ENCODE peak calls at places on chromosomes 7 and 10, in ten cellular contexts. N is GM23248; E is stromal cell of bone marrow; B is endothelial cell; G is ureter; Q is stimulated activated CD8-positive, alpha-beta memory T cell treated with anti-CD3 and anti-CD28 coated beads, Interleukin-4, amount 100 ng/mL, for 1 hour; O is head of caudate nucleus; V is epithelial cell of proximal tubule; I is HFFc6; Y is NCI-H460. S is an unnamed sample.

GRCh38 chr7:75989084-75989725 is 5.2 kb downstream of the TMEM120A start:
- DNase-seq in N (no peak), E (no peak), B (no peak), G (no peak), Q (no peak), O (peak), V (no peak), I (no peak), Y (no peak), S (no peak)

GRCh38 chr10:22315455-22316285 is 518 bp upstream of the COMMD3 start:
- DNase-seq in N (peak), E (no peak), B (no peak), G (no peak), Q (no peak), O (no peak), V (no peak), I (no peak), Y (no peak), S (peak)

GRCh38 chr7:159006610-159007130 is 138.0 kb downstream of the VIPR2 start:
- DNase-seq in N (no peak), E (no peak), B (no peak), G (no peak), Q (no peak), O (no peak), V (no peak), I (no peak), Y (no peak), S (no peak)

GRCh38 chr7:47153076-47153475 is 428.8 kb downstream of the TNS3 start:
- DNase-seq in N (peak), E (peak), B (no peak), G (no peak), Q (no peak), O (peak), V (peak), I (peak), Y (peak), S (peak)

GRCh38 chr7:102061981-102062390 is 224.7 kb upstream of the SH2B2 start:
- DNase-seq in N (no peak), E (no peak), B (no peak), G (no peak), Q (no peak), O (no peak), V (peak), I (no peak), Y (no peak), S (no peak)

GRCh38 chr10:66836057-66836456 is 89.8 kb upstream of the LRRTM3 start:
- DNase-seq in N (peak), E (peak), B (no peak), G (no peak), Q (no peak), O (no peak), V (peak), I (peak), Y (no peak), S (no peak)

GRCh38 chr10:132371641-132372081 is 25.3 kb upstream of the PWWP2B start:
- DNase-seq in N (peak), E (no peak), B (no peak), G (no peak), Q (no peak), O (no peak), V (no peak), I (no peak), Y (no peak), S (no peak)

GRCh38 chr10:31864834-31865518 is 63.7 kb downstream of the ARHGAP12 start:
- DNase-seq in N (peak), E (peak), B (no peak), G (no peak), Q (no peak), O (no peak), V (no peak), I (peak), Y (peak), S (peak)

GRCh38 chr10:131997366-131998049 is 15.8 kb upstream of the BNIP3 start:
- DNase-seq in N (peak), E (no peak), B (peak), G (peak), Q (no peak), O (no peak), V (no peak), I (peak), Y (peak), S (peak)

GRCh38 chr7:155579565-155579964 is 33.2 kb upstream of the CNPY1 start:
- DNase-seq in N (no peak), E (no peak), B (no peak), G (no peak), Q (no peak), O (no peak), V (no peak), I (no peak), Y (no peak), S (no peak)

GRCh38 chr7:19061331-19061730 is 56.1 kb downstream of the TWIST1 start:
- DNase-seq in N (peak), E (no peak), B (no peak), G (no peak), Q (no peak), O (no peak), V (no peak), I (no peak), Y (no peak), S (no peak)

GRCh38 chr10:11225935-11226334 is 208.3 kb downstream of the CELF2 start:
- DNase-seq in N (no peak), E (no peak), B (no peak), G (no peak), Q (no peak), O (no peak), V (no peak), I (no peak), Y (no peak), S (peak)

GRCh38 chr10:43816351-43817321 is 168.0 kb upstream of the ZNF32 start:
- DNase-seq in N (peak), E (peak), B (no peak), G (no peak), Q (peak), O (no peak), V (no peak), I (peak), Y (no peak), S (peak)

GRCh38 chr10:74753295-74754211 is 72.8 kb upstream of the KAT6B start:
- DNase-seq in N (peak), E (no peak), B (no peak), G (peak), Q (no peak), O (no peak), V (no peak), I (peak), Y (no peak), S (no peak)

GRCh38 chr10:60901561-60902235 is 42.3 kb downstream of the RHOBTB1 start:
- DNase-seq in N (no peak), E (no peak), B (no peak), G (no peak), Q (no peak), O (peak), V (no peak), I (no peak), Y (no peak), S (no peak)

GRCh38 chr10:15027741-15028140 is 16.0 kb upstream of the OLAH start:
- DNase-seq in N (no peak), E (no peak), B (no peak), G (no peak), Q (no peak), O (no peak), V (no peak), I (no peak), Y (no peak), S (peak)

GRCh38 chr7:55778631-55779030 is 83.9 kb downstream of the SEPTIN14 start:
- DNase-seq in N (no peak), E (no peak), B (no peak), G (no peak), Q (no peak), O (no peak), V (no peak), I (no peak), Y (no peak), S (no peak)

GRCh38 chr7:151851160-151851751 is 25.7 kb downstream of the PRKAG2 start:
- DNase-seq in N (peak), E (peak), B (no peak), G (peak), Q (no peak), O (no peak), V (no peak), I (no peak), Y (no peak), S (no peak)

GRCh38 chr7:6232130-6232529 is 40.3 kb downstream of the CYTH3 start:
- DNase-seq in N (no peak), E (no peak), B (no peak), G (no peak), Q (no peak), O (no peak), V (no peak), I (no peak), Y (no peak), S (no peak)

GRCh38 chr10:36172574-36172973 is 530.5 kb upstream of the FZD8 start:
- DNase-seq in N (peak), E (no peak), B (no peak), G (no peak), Q (no peak), O (no peak), V (no peak), I (no peak), Y (no peak), S (no peak)

GRCh38 chr10:123241391-123242141 is 87.4 kb downstream of the BUB3 start:
- DNase-seq in N (no peak), E (no peak), B (no peak), G (no peak), Q (no peak), O (no peak), V (no peak), I (no peak), Y (no peak), S (peak)

GRCh38 chr7:111744501-111745155 is 182.3 kb upstream of the IMMP2L start:
- DNase-seq in N (peak), E (peak), B (no peak), G (no peak), Q (no peak), O (no peak), V (no peak), I (peak), Y (no peak), S (no peak)

GRCh38 chr10:127012769-127013152 is 107.5 kb downstream of the DOCK1 start:
- DNase-seq in N (peak), E (no peak), B (no peak), G (peak), Q (no peak), O (peak), V (peak), I (no peak), Y (no peak), S (peak)

S was measured in small intestine.